ENCODE peak calls at places on chromosome 12, in four cellular contexts. R is IMR-90, S is H1, F is mesendoderm. I is an unnamed sample.

GRCh38 chr12:63978519-63978918 is 134.0 kb downstream of the SRGAP1 start:
- DNase-seq in R (peak; percentile 88), S (no peak), F (no peak), I (no peak)

GRCh38 chr12:13536219-13536910 is 339.8 kb downstream of the EMP1 start:
- DNase-seq in R (no peak), S (no peak), F (no peak), I (no peak)

GRCh38 chr12:1488908-1489381 is 105.4 kb downstream of the FBXL14 start:
- DNase-seq in R (peak; percentile 40), S (no peak), F (peak; percentile 84), I (no peak)

GRCh38 chr12:1741154-1741949 is 50.5 kb downstream of the ADIPOR2 start:
- DNase-seq in R (peak; percentile 30), S (no peak), F (no peak), I (no peak)

GRCh38 chr12:5441497-5442236 is 9.8 kb downstream of the NTF3 start:
- DNase-seq in R (peak; percentile 81), S (no peak), F (peak; percentile 92), I (no peak)

GRCh38 chr12:131418884-131419283 is 292.0 kb upstream of the SFSWAP start:
- DNase-seq in R (no peak), S (no peak), F (no peak), I (no peak)

GRCh38 chr12:2214411-2214810 is 161.6 kb downstream of the CACNA1C start:
- DNase-seq in R (no peak), S (no peak), F (no peak), I (no peak)

GRCh38 chr12:110741795-110742717 is 635 bp downstream of the PPP1CC start:
- DNase-seq in R (peak; percentile 42), S (no peak), F (peak; percentile 51), I (no peak)

GRCh38 chr12:118645219-118645618 is 268.9 kb downstream of the SUDS3 start:
- DNase-seq in R (no peak), S (peak; percentile 77), F (peak; percentile 67), I (peak; percentile 60)

GRCh38 chr12:78121969-78122610 is 291.4 kb downstream of the NAV3 start:
- DNase-seq in R (peak; percentile 28), S (no peak), F (no peak), I (no peak)

GRCh38 chr12:97456792-97457191 is 5.8 kb upstream of the RMST start:
- DNase-seq in R (no peak), S (no peak), F (no peak), I (no peak)

GRCh38 chr12:102939670-102940222 is 17.7 kb upstream of the ASCL1 start:
- DNase-seq in R (no peak), S (no peak), F (no peak), I (no peak)

GRCh38 chr12:8038659-8039114 is 6.2 kb downstream of the FOXJ2 start:
- DNase-seq in R (peak; percentile 72), S (peak; percentile 75), F (peak; percentile 90), I (peak; percentile 89)

GRCh38 chr12:15688202-15688736 is 100.9 kb downstream of the EPS8 start:
- DNase-seq in R (no peak), S (peak; percentile 47), F (no peak), I (peak; percentile 56)

GRCh38 chr12:100128509-100128908 is 14.2 kb downstream of the BLTP3B start:
- DNase-seq in R (peak; percentile 41), S (no peak), F (peak; percentile 85), I (peak; percentile 69)

GRCh38 chr12:105317942-105318614 is 12.4 kb upstream of the C12orf75 start:
- DNase-seq in R (no peak), S (no peak), F (no peak), I (no peak)

GRCh38 chr12:43289412-43289811 is 262.6 kb downstream of the ADAMTS20 start:
- DNase-seq in R (peak; percentile 34), S (no peak), F (no peak), I (no peak)

GRCh38 chr12:11798856-11799530 is 149.5 kb downstream of the ETV6 start:
- DNase-seq in R (peak; percentile 88), S (no peak), F (peak; percentile 37), I (no peak)

GRCh38 chr12:62466018-62466595 is 519 bp upstream of the MON2 start:
- DNase-seq in R (peak; percentile 32), S (peak; percentile 52), F (peak; percentile 59), I (peak; percentile 57)

GRCh38 chr12:120640840-120641833 is 711 bp downstream of the CABP1 start:
- DNase-seq in R (peak; percentile 46), S (peak; percentile 88), F (peak; percentile 85), I (peak; percentile 92)

GRCh38 chr12:51475543-51475942 is 50.9 kb downstream of the SLC4A8 start:
- DNase-seq in R (peak; percentile 68), S (no peak), F (no peak), I (no peak)

GRCh38 chr12:51470116-51470515 is 45.5 kb downstream of the SLC4A8 start:
- DNase-seq in R (no peak), S (no peak), F (no peak), I (no peak)

GRCh38 chr12:51473947-51474346 is 49.3 kb downstream of the SLC4A8 start:
- DNase-seq in R (no peak), S (no peak), F (no peak), I (no peak)

GRCh38 chr12:51472984-51473383 is 48.4 kb downstream of the SLC4A8 start:
- DNase-seq in R (no peak), S (no peak), F (no peak), I (no peak)

DNA sequence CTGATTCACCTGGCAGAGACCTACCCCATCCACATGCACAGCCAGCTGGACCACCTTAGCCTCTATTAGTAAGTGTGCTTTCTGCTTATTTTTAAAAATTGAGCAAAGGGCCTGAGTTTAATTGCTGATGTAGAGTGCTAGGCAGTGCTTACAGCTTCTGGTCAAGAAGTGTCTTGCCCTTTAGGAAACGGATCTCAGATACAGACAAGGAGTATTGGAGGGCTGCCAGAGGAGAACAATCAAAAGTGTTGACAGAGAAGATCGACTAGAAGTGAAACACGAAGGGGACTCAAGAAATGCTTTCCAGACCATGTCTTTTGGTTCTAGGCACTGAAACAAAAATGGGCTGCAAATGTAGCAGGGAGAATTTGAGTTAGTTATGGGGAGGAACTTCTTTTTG is 46.8 kb downstream of the SLC4A8 start:
- DNase-seq in R (no peak), S (no peak), F (no peak), I (no peak)
- H3K56ac ChIP-seq in R (no peak overlapping the region), S (no peak overlapping the region), F (no peak overlapping the region), I (no peak overlapping the region)

GRCh38 chr12:23813206-23813605 is 136.3 kb downstream of the SOX5 start:
- DNase-seq in R (no peak), S (no peak), F (no peak), I (no peak)

GRCh38 chr12:23815810-23816209 is 133.7 kb downstream of the SOX5 start:
- DNase-seq in R (no peak), S (no peak), F (no peak), I (no peak)

DNA sequence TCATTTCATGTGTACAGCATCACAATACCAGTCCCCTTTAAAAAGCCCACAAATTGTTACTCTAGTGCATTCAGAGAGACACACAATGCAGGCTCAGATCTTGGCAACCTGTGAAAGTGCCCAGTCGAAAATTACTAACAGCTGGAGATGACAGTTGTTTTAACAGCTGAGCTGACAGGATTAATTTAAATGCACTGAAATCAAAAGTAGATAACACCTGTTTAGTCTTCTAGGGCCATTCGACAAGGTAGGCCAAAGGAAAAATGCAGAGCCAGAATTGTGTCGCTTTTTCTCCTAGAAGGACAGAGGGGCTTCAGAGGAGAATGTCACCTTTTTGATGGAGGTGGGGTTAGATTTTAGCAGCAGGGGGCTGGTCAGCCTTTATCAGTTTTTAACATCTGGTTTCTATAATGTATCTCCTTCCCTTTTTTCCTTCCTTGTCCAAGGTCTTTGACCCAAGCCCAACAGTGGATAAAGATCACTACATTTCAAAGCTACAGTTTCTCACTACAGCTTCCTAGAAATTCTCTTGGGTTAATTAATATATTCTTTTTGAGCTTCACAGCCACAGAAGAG is 139.1 kb downstream of the SOX5 start:
- DNase-seq in R (no peak), S (no peak), F (peak; percentile 29), I (no peak)
- H3K27ac ChIP-seq in R (no peak overlapping the region), S (no peak overlapping the region), F (no peak overlapping the region), I (no peak overlapping the region)

GRCh38 chr12:6476496-6476895 is 6.0 kb upstream of the VAMP1 start:
- DNase-seq in R (peak; percentile 88), S (no peak), F (no peak), I (no peak)
- H4K5ac ChIP-seq in R (no peak overlapping the region), S (no peak overlapping the region), F (no peak overlapping the region), I (no peak overlapping the region)

GRCh38 chr12:40833818-40834217 is 141.6 kb downstream of the CNTN1 start:
- DNase-seq in R (no peak), S (no peak), F (no peak), I (no peak)

GRCh38 chr12:40834321-40834720 is 142.1 kb downstream of the CNTN1 start:
- DNase-seq in R (no peak), S (no peak), F (no peak), I (no peak)

GRCh38 chr12:40829738-40830144 is 137.5 kb downstream of the CNTN1 start:
- DNase-seq in R (no peak), S (no peak), F (no peak), I (no peak)

GRCh38 chr12:40831916-40832315 is 139.7 kb downstream of the CNTN1 start:
- DNase-seq in R (no peak), S (no peak), F (no peak), I (no peak)

GRCh38 chr12:40832668-40833067 is 140.4 kb downstream of the CNTN1 start:
- DNase-seq in R (no peak), S (no peak), F (peak; percentile 61), I (no peak)
- H3K56ac ChIP-seq in R (no peak overlapping the region), S (no peak overlapping the region), F (no peak overlapping the region), I (no peak overlapping the region)

GRCh38 chr12:125371023-125371422 is 305.8 kb downstream of the AACS start:
- DNase-seq in R (no peak), S (no peak), F (no peak), I (no peak)
- H3K27ac ChIP-seq in R (no peak overlapping the region), S (no peak overlapping the region), F (no peak overlapping the region), I (no peak overlapping the region)

GRCh38 chr12:92952394-92952793 is 23.3 kb upstream of the EEA1 start:
- DNase-seq in R (no peak), S (no peak), F (no peak), I (no peak)

GRCh38 chr12:92950011-92950410 is 20.9 kb upstream of the EEA1 start:
- DNase-seq in R (no peak), S (no peak), F (no peak), I (no peak)

GRCh38 chr12:92953747-92954146 is 24.7 kb upstream of the EEA1 start:
- DNase-seq in R (no peak), S (no peak), F (peak; percentile 23), I (no peak)

GRCh38 chr12:92949466-92949865 is 20.4 kb upstream of the EEA1 start:
- DNase-seq in R (no peak), S (no peak), F (no peak), I (no peak)

DNA sequence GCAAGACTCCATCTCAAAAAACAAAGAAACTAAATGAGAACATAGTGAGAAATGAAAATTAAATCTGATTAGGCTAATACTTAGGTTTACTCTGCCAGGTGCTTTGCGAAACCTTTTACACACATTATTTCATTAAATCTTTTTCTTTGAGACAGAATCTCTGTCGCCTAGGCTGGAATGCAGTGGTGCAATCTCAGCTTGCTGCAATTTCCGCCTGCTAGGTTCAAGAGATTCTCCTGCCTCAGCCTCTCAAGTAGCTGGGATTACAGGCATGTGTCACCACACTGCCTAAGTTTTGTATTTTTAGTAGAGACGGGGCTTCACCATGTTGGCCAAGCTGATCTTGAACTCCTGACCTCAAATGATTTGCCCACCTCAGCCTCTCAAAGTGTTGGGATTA is 21.9 kb upstream of the EEA1 start:
- DNase-seq in R (no peak), S (no peak), F (no peak), I (no peak)
- H4K5ac ChIP-seq in R (no peak overlapping the region), S (no peak overlapping the region), F (no peak overlapping the region), I (no peak overlapping the region)